ENCODE peak calls at places on chromosomes 5 and 9, in seven cellular contexts. One of them, this sample, is unnamed.

GRCh38 chr5:141373673-141374317 is at the start of gene PCDHGA6:
- DNase-seq in NCI-H2029 treated with DMSO at 0.1 percent for 48 hours: no peak
- DNase-seq in skeletal muscle cell: no peak
- DNase-seq in effector memory CD8-positive, alpha-beta T cell: no peak
- DNase-seq in T-helper 2 cell: no peak
- DNase-seq in HT1080: peak
- DNase-seq in NCI-H2171: no peak
- DNase-seq in this sample: peak

GRCh38 chr9:127931092-127931881 is 710 bp upstream of the PIP5KL1 start:
- DNase-seq in NCI-H2029 treated with DMSO at 0.1 percent for 48 hours: peak
- DNase-seq in skeletal muscle cell: peak
- DNase-seq in effector memory CD8-positive, alpha-beta T cell: no peak
- DNase-seq in T-helper 2 cell: no peak
- DNase-seq in HT1080: peak
- DNase-seq in NCI-H2171: peak
- DNase-seq in this sample: peak

GRCh38 chr5:38445374-38446028 is 110.9 kb downstream of the LIFR start:
- DNase-seq in NCI-H2029 treated with DMSO at 0.1 percent for 48 hours: no peak
- DNase-seq in skeletal muscle cell: no peak
- DNase-seq in effector memory CD8-positive, alpha-beta T cell: no peak
- DNase-seq in T-helper 2 cell: no peak
- DNase-seq in HT1080: no peak
- DNase-seq in NCI-H2171: no peak
- DNase-seq in this sample: no peak

GRCh38 chr5:139881145-139881733 is 85.6 kb downstream of the PSD2 start:
- DNase-seq in NCI-H2029 treated with DMSO at 0.1 percent for 48 hours: no peak
- DNase-seq in skeletal muscle cell: no peak
- DNase-seq in effector memory CD8-positive, alpha-beta T cell: no peak
- DNase-seq in T-helper 2 cell: no peak
- DNase-seq in HT1080: no peak
- DNase-seq in NCI-H2171: no peak
- DNase-seq in this sample: no peak

GRCh38 chr9:16726718-16727451 is 143.6 kb downstream of the BNC2 start:
- DNase-seq in NCI-H2029 treated with DMSO at 0.1 percent for 48 hours: no peak
- DNase-seq in skeletal muscle cell: peak
- DNase-seq in effector memory CD8-positive, alpha-beta T cell: no peak
- DNase-seq in T-helper 2 cell: no peak
- DNase-seq in HT1080: peak
- DNase-seq in NCI-H2171: peak
- DNase-seq in this sample: peak

GRCh38 chr5:173953528-173954090 is 35.4 kb upstream of the C5orf47 start:
- DNase-seq in NCI-H2029 treated with DMSO at 0.1 percent for 48 hours: no peak
- DNase-seq in skeletal muscle cell: no peak
- DNase-seq in effector memory CD8-positive, alpha-beta T cell: no peak
- DNase-seq in T-helper 2 cell: no peak
- DNase-seq in HT1080: no peak
- DNase-seq in NCI-H2171: no peak
- DNase-seq in this sample: peak

GRCh38 chr5:2465383-2465782 is 286.1 kb downstream of the IRX2 start:
- DNase-seq in NCI-H2029 treated with DMSO at 0.1 percent for 48 hours: peak
- DNase-seq in skeletal muscle cell: no peak
- DNase-seq in effector memory CD8-positive, alpha-beta T cell: no peak
- DNase-seq in T-helper 2 cell: no peak
- DNase-seq in HT1080: no peak
- DNase-seq in NCI-H2171: peak
- DNase-seq in this sample: no peak

GRCh38 chr9:130143974-130144373 is 28.2 kb upstream of the NCS1 start:
- DNase-seq in NCI-H2029 treated with DMSO at 0.1 percent for 48 hours: no peak
- DNase-seq in skeletal muscle cell: no peak
- DNase-seq in effector memory CD8-positive, alpha-beta T cell: no peak
- DNase-seq in T-helper 2 cell: no peak
- DNase-seq in HT1080: peak
- DNase-seq in NCI-H2171: no peak
- DNase-seq in this sample: peak

GRCh38 chr5:111227805-111228204 is 3.6 kb downstream of the CAMK4 start:
- DNase-seq in NCI-H2029 treated with DMSO at 0.1 percent for 48 hours: no peak
- DNase-seq in skeletal muscle cell: peak
- DNase-seq in effector memory CD8-positive, alpha-beta T cell: no peak
- DNase-seq in T-helper 2 cell: no peak
- DNase-seq in HT1080: peak
- DNase-seq in NCI-H2171: no peak
- DNase-seq in this sample: peak

GRCh38 chr5:179759961-179760541 is 27.4 kb downstream of the MAML1 start:
- DNase-seq in NCI-H2029 treated with DMSO at 0.1 percent for 48 hours: no peak
- DNase-seq in skeletal muscle cell: no peak
- DNase-seq in effector memory CD8-positive, alpha-beta T cell: no peak
- DNase-seq in T-helper 2 cell: no peak
- DNase-seq in HT1080: no peak
- DNase-seq in NCI-H2171: no peak
- DNase-seq in this sample: no peak

GRCh38 chr5:159412284-159413046 is 82.2 kb upstream of the IL12B start:
- DNase-seq in NCI-H2029 treated with DMSO at 0.1 percent for 48 hours: no peak
- DNase-seq in skeletal muscle cell: no peak
- DNase-seq in effector memory CD8-positive, alpha-beta T cell: peak
- DNase-seq in T-helper 2 cell: peak
- DNase-seq in HT1080: peak
- DNase-seq in NCI-H2171: no peak
- DNase-seq in this sample: peak

GRCh38 chr9:31390352-31391025 is 994.0 kb upstream of the ACO1 start:
- DNase-seq in NCI-H2029 treated with DMSO at 0.1 percent for 48 hours: no peak
- DNase-seq in skeletal muscle cell: no peak
- DNase-seq in effector memory CD8-positive, alpha-beta T cell: no peak
- DNase-seq in T-helper 2 cell: no peak
- DNase-seq in HT1080: peak
- DNase-seq in NCI-H2171: no peak
- DNase-seq in this sample: no peak

GRCh38 chr5:122882836-122883235 is 37.4 kb downstream of the SNX24 start:
- DNase-seq in NCI-H2029 treated with DMSO at 0.1 percent for 48 hours: no peak
- DNase-seq in skeletal muscle cell: no peak
- DNase-seq in effector memory CD8-positive, alpha-beta T cell: no peak
- DNase-seq in T-helper 2 cell: no peak
- DNase-seq in HT1080: peak
- DNase-seq in NCI-H2171: no peak
- DNase-seq in this sample: peak

GRCh38 chr9:130780865-130781504 is 54.1 kb upstream of the ABL1 start:
- DNase-seq in NCI-H2029 treated with DMSO at 0.1 percent for 48 hours: no peak
- DNase-seq in skeletal muscle cell: peak
- DNase-seq in effector memory CD8-positive, alpha-beta T cell: no peak
- DNase-seq in T-helper 2 cell: no peak
- DNase-seq in HT1080: peak
- DNase-seq in NCI-H2171: no peak
- DNase-seq in this sample: no peak

GRCh38 chr5:105773241-105773640 is 1897.5 kb downstream of the EFNA5 start:
- DNase-seq in NCI-H2029 treated with DMSO at 0.1 percent for 48 hours: no peak
- DNase-seq in skeletal muscle cell: no peak
- DNase-seq in effector memory CD8-positive, alpha-beta T cell: no peak
- DNase-seq in T-helper 2 cell: no peak
- DNase-seq in HT1080: no peak
- DNase-seq in NCI-H2171: no peak
- DNase-seq in this sample: no peak

GRCh38 chr9:89363311-89363670 is 45.0 kb downstream of the SECISBP2 start:
- DNase-seq in NCI-H2029 treated with DMSO at 0.1 percent for 48 hours: no peak
- DNase-seq in skeletal muscle cell: no peak
- DNase-seq in effector memory CD8-positive, alpha-beta T cell: no peak
- DNase-seq in T-helper 2 cell: no peak
- DNase-seq in HT1080: no peak
- DNase-seq in NCI-H2171: no peak
- DNase-seq in this sample: no peak

GRCh38 chr5:12237837-12238575 is 333.8 kb upstream of the CTNND2 start:
- DNase-seq in NCI-H2029 treated with DMSO at 0.1 percent for 48 hours: no peak
- DNase-seq in skeletal muscle cell: no peak
- DNase-seq in effector memory CD8-positive, alpha-beta T cell: no peak
- DNase-seq in T-helper 2 cell: no peak
- DNase-seq in HT1080: no peak
- DNase-seq in NCI-H2171: no peak
- DNase-seq in this sample: no peak

GRCh38 chr5:133552925-133553525 is 59.3 kb downstream of the FSTL4 start:
- DNase-seq in NCI-H2029 treated with DMSO at 0.1 percent for 48 hours: no peak
- DNase-seq in skeletal muscle cell: no peak
- DNase-seq in effector memory CD8-positive, alpha-beta T cell: peak
- DNase-seq in T-helper 2 cell: peak
- DNase-seq in HT1080: peak
- DNase-seq in NCI-H2171: no peak
- DNase-seq in this sample: peak

GRCh38 chr5:21806943-21807342 is 1046.2 kb downstream of the CDH12 start:
- DNase-seq in NCI-H2029 treated with DMSO at 0.1 percent for 48 hours: no peak
- DNase-seq in skeletal muscle cell: peak
- DNase-seq in effector memory CD8-positive, alpha-beta T cell: no peak
- DNase-seq in T-helper 2 cell: no peak
- DNase-seq in HT1080: peak
- DNase-seq in NCI-H2171: no peak
- DNase-seq in this sample: peak

GRCh38 chr5:53817183-53817582 is 256.7 kb downstream of the NDUFS4 start:
- DNase-seq in NCI-H2029 treated with DMSO at 0.1 percent for 48 hours: no peak
- DNase-seq in skeletal muscle cell: no peak
- DNase-seq in effector memory CD8-positive, alpha-beta T cell: no peak
- DNase-seq in T-helper 2 cell: no peak
- DNase-seq in HT1080: no peak
- DNase-seq in NCI-H2171: no peak
- DNase-seq in this sample: no peak

GRCh38 chr5:141040093-141040762 is 10.9 kb upstream of the PCDHB1 start:
- DNase-seq in NCI-H2029 treated with DMSO at 0.1 percent for 48 hours: peak
- DNase-seq in skeletal muscle cell: no peak
- DNase-seq in effector memory CD8-positive, alpha-beta T cell: no peak
- DNase-seq in T-helper 2 cell: no peak
- DNase-seq in HT1080: no peak
- DNase-seq in NCI-H2171: peak
- DNase-seq in this sample: peak

This sample was measured in kidney tubule cell.